ENCODE peak calls at places on chromosomes 16 and 17, in seven cellular contexts. T is NCI-H2081; C is progenitor cell of endocrine pancreas; K is naive thymus-derived CD4-positive, alpha-beta T cell; F is RCC 7860; S is EH; I is activated naive CD8-positive, alpha-beta T cell treated with anti-CD3 and anti-CD28 coated beads, Interleukin-2, amount 50 U/mL, for 24 hours. Y is an unnamed sample.

GRCh38 chr17:37725601-37726146 is 19.2 kb downstream of the HNF1B start:
- DNase-seq in T (no peak), C (no peak), K (no peak), F (no peak), S (no peak), I (no peak), Y (no peak)

GRCh38 chr16:2842340-2843000 is 12.4 kb downstream of the ZG16B start:
- DNase-seq in T (no peak), C (no peak), K (peak; percentile 41), F (no peak), S (no peak), I (peak; percentile 90), Y (no peak)

GRCh38 chr16:54102888-54103866 is 183.4 kb downstream of the IRX3 start:
- DNase-seq in T (no peak), C (no peak), K (no peak), F (no peak), S (no peak), I (no peak), Y (no peak)

GRCh38 chr17:59493867-59494266 is 71.5 kb upstream of the DHX40 start:
- DNase-seq in T (no peak), C (no peak), K (no peak), F (no peak), S (no peak), I (no peak), Y (no peak)

GRCh38 chr17:42403150-42403549 is 14.9 kb upstream of the STAT3 start:
- DNase-seq in T (no peak), C (no peak), K (no peak), F (no peak), S (no peak), I (peak; percentile 76), Y (no peak)

GRCh38 chr17:8675306-8675705 is 44.8 kb upstream of the MYH10 start:
- DNase-seq in T (no peak), C (no peak), K (no peak), F (no peak), S (no peak), I (no peak), Y (no peak)

GRCh38 chr17:53627511-53627910 is 195.2 kb upstream of the KIF2B start:
- DNase-seq in T (no peak), C (no peak), K (no peak), F (peak; percentile 84), S (peak; percentile 73), I (no peak), Y (peak; percentile 49)

GRCh38 chr16:50354629-50355456 is 13.9 kb downstream of the BRD7 start:
- DNase-seq in T (no peak), C (no peak), K (peak; percentile 32), F (peak; percentile 36), S (peak; percentile 30), I (no peak), Y (no peak)

GRCh38 chr16:71344315-71344905 is 14.1 kb upstream of the CALB2 start:
- DNase-seq in T (no peak), C (no peak), K (no peak), F (no peak), S (no peak), I (no peak), Y (no peak)

GRCh38 chr17:73341350-73342056 is 29.7 kb upstream of the CDC42EP4 start:
- DNase-seq in T (peak; percentile 63), C (no peak), K (no peak), F (no peak), S (no peak), I (no peak), Y (no peak)

GRCh38 chr17:49316889-49317288 is 45.2 kb downstream of the ZNF652 start:
- DNase-seq in T (no peak), C (no peak), K (no peak), F (no peak), S (no peak), I (no peak), Y (no peak)

GRCh38 chr16:47142469-47143328 is 1.0 kb downstream of the NETO2 start:
- DNase-seq in T (peak; percentile 28), C (peak; percentile 36), K (peak; percentile 5), F (no peak), S (peak; percentile 34), I (peak; percentile 29), Y (no peak)

GRCh38 chr16:49345829-49346228 is 27.8 kb upstream of the C16orf78 start:
- DNase-seq in T (no peak), C (peak; percentile 24), K (no peak), F (no peak), S (peak; percentile 6), I (peak; percentile 8), Y (no peak)

GRCh38 chr17:63434951-63435571 is 11.0 kb downstream of the CYB561 start:
- DNase-seq in T (peak; percentile 27), C (no peak), K (no peak), F (peak; percentile 76), S (peak; percentile 56), I (no peak), Y (no peak)

GRCh38 chr17:59754547-59754946 is 47.1 kb downstream of the VMP1 start:
- DNase-seq in T (no peak), C (no peak), K (peak; percentile 2), F (peak; percentile 100), S (peak; percentile 97), I (no peak), Y (peak; percentile 79)

GRCh38 chr16:53775821-53776431 is 72.0 kb downstream of the FTO start:
- DNase-seq in T (peak; percentile 2), C (no peak), K (no peak), F (peak; percentile 88), S (peak; percentile 97), I (no peak), Y (peak; percentile 95)

GRCh38 chr16:11056989-11057645 is 112.8 kb downstream of the CLEC16A start:
- DNase-seq in T (no peak), C (no peak), K (no peak), F (no peak), S (no peak), I (no peak), Y (no peak)

GRCh38 chr16:82694239-82694874 is 67.6 kb downstream of the CDH13 start:
- DNase-seq in T (no peak), C (no peak), K (no peak), F (peak; percentile 59), S (peak; percentile 91), I (no peak), Y (no peak)

GRCh38 chr17:39062846-39063680 is 88.4 kb downstream of the PLXDC1 start:
- DNase-seq in T (no peak), C (no peak), K (no peak), F (no peak), S (peak; percentile 83), I (no peak), Y (peak; percentile 47)

Y was measured in GM04503.